ENCODE peak calls at places on chromosomes 4 and X, in nine cellular contexts. T, Y, N, W, J, M, L, D and P are unnamed samples.
A peak's percentile ranks its signal among the peaks of the same experiment; 100 is the strongest.

GRCh38 chr4:187944179-187944578 is 51.4 kb upstream of the ZFP42 start:
- DNase-seq in T (no peak), Y (no peak), N (no peak), W (no peak), J (no peak), M (no peak), L (no peak), D (no peak), P (no peak)

GRCh38 chr4:26056406-26056805 is 142.4 kb downstream of the SMIM20 start:
- DNase-seq in T (no peak), Y (no peak), N (no peak), W (no peak), J (no peak), M (no peak), L (no peak), D (no peak), P (no peak)

GRCh38 chr4:175542787-175543186 is 269.3 kb downstream of the GPM6A start:
- DNase-seq in T (no peak), Y (no peak), N (no peak), W (no peak), J (no peak), M (no peak), L (no peak), D (no peak), P (no peak)

GRCh38 chrX:154002215-154002719 is 17.4 kb downstream of the IRAK1 start:
- DNase-seq in T (peak; percentile 73), Y (no peak), N (no peak), W (no peak), J (peak; percentile 70), M (peak; percentile 74), L (peak; percentile 61), D (no peak), P (no peak)

GRCh38 chr4:8915201-8916200 is 43.9 kb upstream of the HMX1 start:
- DNase-seq in T (peak; percentile 45), Y (no peak), N (peak; percentile 5), W (peak; percentile 8), J (no peak), M (no peak), L (no peak), D (no peak), P (no peak)

GRCh38 chr4:175784986-175785525 is 27.0 kb downstream of the GPM6A start:
- DNase-seq in T (no peak), Y (no peak), N (no peak), W (no peak), J (no peak), M (no peak), L (no peak), D (no peak), P (no peak)

GRCh38 chr4:153773236-153773690 is 13.4 kb upstream of the RNF175 start:
- DNase-seq in T (no peak), Y (no peak), N (no peak), W (no peak), J (no peak), M (no peak), L (no peak), D (no peak), P (no peak)

GRCh38 chr4:56465599-56466295 is 1.7 kb upstream of the SRP72 start:
- DNase-seq in T (no peak), Y (no peak), N (no peak), W (no peak), J (no peak), M (no peak), L (peak; percentile 48), D (no peak), P (no peak)

GRCh38 chr4:140255467-140255866 is 101.5 kb upstream of the MAML3 start:
- DNase-seq in T (no peak), Y (no peak), N (no peak), W (no peak), J (no peak), M (no peak), L (peak; percentile 67), D (no peak), P (no peak)

GRCh38 chr4:140257461-140258305 is 103.7 kb upstream of the MAML3 start:
- DNase-seq in T (no peak), Y (no peak), N (no peak), W (no peak), J (no peak), M (no peak), L (peak; percentile 72), D (no peak), P (peak; percentile 46)

GRCh38 chr4:140255919-140256318 is 101.9 kb upstream of the MAML3 start:
- DNase-seq in T (no peak), Y (no peak), N (no peak), W (no peak), J (no peak), M (no peak), L (no peak), D (no peak), P (no peak)

GRCh38 chr4:140256941-140257340 is 103.0 kb upstream of the MAML3 start:
- DNase-seq in T (no peak), Y (no peak), N (no peak), W (no peak), J (peak; percentile 41), M (no peak), L (peak; percentile 55), D (no peak), P (no peak)

DNA sequence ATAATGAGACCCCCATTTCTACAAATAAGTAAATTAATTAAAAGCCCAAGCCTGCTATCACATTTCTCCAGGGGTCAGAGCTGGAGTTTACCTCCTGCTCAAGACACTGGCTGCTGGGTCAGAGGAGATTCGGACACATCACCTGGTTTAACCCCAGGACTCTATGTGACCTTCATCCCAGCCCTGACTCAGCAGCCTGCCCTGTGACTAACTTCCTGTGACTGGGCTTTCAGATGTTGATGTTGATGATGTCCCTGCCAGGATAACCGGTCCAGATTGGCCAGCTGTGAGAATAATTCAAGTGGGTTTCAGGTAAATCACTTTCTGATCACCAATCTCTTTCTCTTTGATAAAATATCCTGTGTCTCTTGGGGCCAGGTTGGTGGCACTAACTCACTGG is 102.4 kb upstream of the MAML3 start:
- DNase-seq in T (no peak), Y (no peak), N (no peak), W (no peak), J (peak; percentile 65), M (peak; percentile 80), L (peak; percentile 77), D (no peak), P (no peak)
- TF ChIP-seq POLR2A in T (no peak), Y (no peak), N (no peak), W (no peak), J (no peak), M (no peak), L (no peak), D (no peak), P (no peak)

GRCh38 chr4:1204286-1204827 is 32.0 kb upstream of the SPON2 start:
- DNase-seq in T (no peak), Y (peak; percentile 17), N (no peak), W (no peak), J (no peak), M (no peak), L (no peak), D (no peak), P (peak; percentile 7)

GRCh38 chr4:1200425-1201035 is 28.1 kb upstream of the SPON2 start:
- DNase-seq in T (peak; percentile 79), Y (peak; percentile 90), N (peak; percentile 86), W (no peak), J (no peak), M (peak; percentile 34), L (peak; percentile 95), D (no peak), P (no peak)

GRCh38 chr4:1202526-1203378 is 30.4 kb upstream of the SPON2 start:
- DNase-seq in T (peak; percentile 58), Y (peak; percentile 35), N (no peak), W (no peak), J (no peak), M (no peak), L (no peak), D (no peak), P (no peak)

GRCh38 chr4:1199556-1200331 is 27.4 kb upstream of the SPON2 start:
- DNase-seq in T (no peak), Y (peak; percentile 28), N (peak; percentile 23), W (no peak), J (no peak), M (no peak), L (no peak), D (no peak), P (no peak)

DNA sequence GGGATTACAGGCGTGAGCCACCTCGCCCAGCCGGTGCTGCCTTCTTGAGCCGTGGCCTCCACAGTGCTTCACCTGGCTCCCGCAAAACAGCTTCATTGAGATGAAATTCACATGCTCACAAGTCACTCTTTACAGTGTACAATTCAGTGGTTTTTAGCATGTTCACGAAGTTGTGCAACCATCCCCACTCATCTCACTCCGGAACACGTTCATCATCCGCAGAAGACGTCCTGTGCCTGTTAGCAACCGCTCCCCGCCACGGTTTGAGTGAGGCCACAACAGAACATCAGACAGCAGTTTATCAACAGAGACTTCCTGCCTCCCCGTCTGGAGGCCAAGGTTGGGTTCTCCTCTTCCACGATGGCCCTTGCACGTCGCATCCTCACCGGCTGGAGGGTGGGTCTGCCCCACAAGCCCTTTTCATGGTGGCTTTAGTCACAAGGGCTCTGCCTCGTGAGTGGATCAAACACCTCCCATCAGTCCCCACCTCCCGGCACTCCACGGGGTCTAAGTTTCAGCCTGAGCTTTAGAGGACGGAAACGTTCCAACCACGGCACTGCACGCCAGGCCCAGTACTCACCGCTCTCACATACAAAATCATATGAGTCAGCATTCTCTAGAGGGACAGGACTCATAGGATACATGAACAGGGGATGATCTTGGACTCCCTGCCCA is 29.6 kb upstream of the SPON2 start:
- DNase-seq in T (peak; percentile 82), Y (peak; percentile 85), N (peak; percentile 80), W (peak; percentile 73), J (no peak), M (peak; percentile 53), L (peak; percentile 95), D (peak; percentile 49), P (peak; percentile 55)
- TF ChIP-seq POLR2A in T (no peak), Y (peak; percentile 18), N (no peak), W (no peak), J (no peak), M (no peak), L (no peak), D (no peak), P (no peak)

GRCh38 chr4:1237981-1238675 is 10.8 kb downstream of the CTBP1 start:
- DNase-seq in T (peak; percentile 47), Y (peak; percentile 11), N (peak; percentile 15), W (no peak), J (no peak), M (no peak), L (no peak), D (no peak), P (peak; percentile 10)

GRCh38 chr4:1240721-1241465 is 8.0 kb downstream of the CTBP1 start:
- DNase-seq in T (peak; percentile 57), Y (peak; percentile 16), N (no peak), W (no peak), J (no peak), M (no peak), L (no peak), D (no peak), P (peak; percentile 1)

GRCh38 chr4:1239949-1240305 is 9.0 kb downstream of the CTBP1 start:
- DNase-seq in T (no peak), Y (no peak), N (no peak), W (no peak), J (no peak), M (no peak), L (no peak), D (no peak), P (peak; percentile 0)

GRCh38 chr4:1238676-1239000 is 10.3 kb downstream of the CTBP1 start:
- DNase-seq in T (no peak), Y (no peak), N (no peak), W (no peak), J (no peak), M (no peak), L (no peak), D (no peak), P (no peak)

GRCh38 chr4:1239141-1239948 is 9.6 kb downstream of the CTBP1 start:
- DNase-seq in T (peak; percentile 58), Y (peak; percentile 12), N (peak; percentile 15), W (no peak), J (no peak), M (peak; percentile 31), L (no peak), D (no peak), P (peak; percentile 4)
- TF ChIP-seq POLR2A in T (no peak), Y (peak; percentile 12), N (no peak), W (no peak), J (no peak), M (no peak), L (no peak), D (no peak), P (no peak)

GRCh38 chrX:155334486-155335316 is at the start of gene CLIC2:
- DNase-seq in T (no peak), Y (peak; percentile 27), N (peak; percentile 43), W (peak; percentile 32), J (peak; percentile 3), M (peak; percentile 9), L (peak; percentile 79), D (no peak), P (peak; percentile 9)
- TF ChIP-seq POLR2A in T (peak; percentile 24), Y (no peak), N (no peak), W (no peak), J (no peak), M (no peak), L (no peak), D (no peak), P (peak; percentile 15)